ENCODE peak calls at places on chromosome 3, in six cellular contexts. E is cardiac muscle cell, G is heart right ventricle, C is fibroblast of lung, O is right atrium auricular region, S is right cardiac atrium. H is an unnamed sample.

GRCh38 chr3:195076981-195077610 is 193.9 kb downstream of the XXYLT1 start:
- DNase-seq in E (no peak), G (no peak), C (no peak), O (no peak), S (no peak), H (no peak)

GRCh38 chr3:57155214-57155613 is 9.9 kb downstream of the IL17RD start:
- DNase-seq in E (no peak), G (no peak), C (peak; percentile 17), O (no peak), S (no peak), H (no peak)

GRCh38 chr3:190302209-190302885 is 19.9 kb downstream of the CLDN1 start:
- DNase-seq in E (no peak), G (no peak), C (no peak), O (no peak), S (no peak), H (no peak)

GRCh38 chr3:197353867-197354180 is 55.4 kb upstream of the DLG1 start:
- DNase-seq in E (no peak), G (no peak), C (no peak), O (no peak), S (peak; percentile 28), H (no peak)

GRCh38 chr3:97872209-97873042 is 50.6 kb downstream of the CRYBG3 start:
- DNase-seq in E (no peak), G (no peak), C (peak; percentile 98), O (no peak), S (no peak), H (no peak)

GRCh38 chr3:194272861-194273266 is 78.3 kb downstream of the CPN2 start:
- DNase-seq in E (no peak), G (no peak), C (no peak), O (no peak), S (no peak), H (no peak)

GRCh38 chr3:33882296-33882695 is 83.9 kb downstream of the PDCD6IP start:
- DNase-seq in E (no peak), G (no peak), C (no peak), O (no peak), S (no peak), H (no peak)

GRCh38 chr3:120153294-120153693 is 59.0 kb upstream of the GSK3B start:
- DNase-seq in E (no peak), G (no peak), C (peak; percentile 84), O (no peak), S (no peak), H (no peak)

GRCh38 chr3:49120096-49120437 is 556 bp downstream of the USP19 start:
- DNase-seq in E (no peak), G (no peak), C (peak; percentile 16), O (no peak), S (no peak), H (no peak)

GRCh38 chr3:105473521-105474223 is 107.0 kb downstream of the ALCAM start:
- DNase-seq in E (peak; percentile 40), G (no peak), C (peak; percentile 99), O (no peak), S (no peak), H (no peak)

GRCh38 chr3:16329036-16329791 is 64.2 kb downstream of the OXNAD1 start:
- DNase-seq in E (no peak), G (no peak), C (peak; percentile 22), O (peak; percentile 54), S (no peak), H (peak; percentile 65)

GRCh38 chr3:68057637-68058320 is 403.4 kb upstream of the SUCLG2 start:
- DNase-seq in E (no peak), G (no peak), C (no peak), O (no peak), S (no peak), H (no peak)

GRCh38 chr3:14222900-14223594 is 44.4 kb downstream of the LSM3 start:
- DNase-seq in E (no peak), G (no peak), C (no peak), O (no peak), S (no peak), H (no peak)

GRCh38 chr3:127426444-127427168 is 138.8 kb upstream of the PRR20G start:
- DNase-seq in E (no peak), G (no peak), C (no peak), O (no peak), S (no peak), H (no peak)

GRCh38 chr3:119427669-119428068 is 35.7 kb downstream of the TMEM39A start:
- DNase-seq in E (no peak), G (no peak), C (no peak), O (no peak), S (no peak), H (no peak)

GRCh38 chr3:49519916-49520385 is 34.3 kb upstream of the BSN start:
- DNase-seq in E (no peak), G (no peak), C (no peak), O (no peak), S (no peak), H (no peak)

GRCh38 chr3:184679056-184679502 is 32.8 kb downstream of the MAGEF1 start:
- DNase-seq in E (peak; percentile 77), G (peak; percentile 67), C (no peak), O (no peak), S (peak; percentile 66), H (no peak)

GRCh38 chr3:178518660-178519396 is 17.4 kb upstream of the KCNMB2 start:
- DNase-seq in E (no peak), G (no peak), C (peak; percentile 40), O (no peak), S (no peak), H (no peak)

GRCh38 chr3:155572085-155572484 is 172.8 kb downstream of the PLCH1 start:
- DNase-seq in E (no peak), G (no peak), C (peak; percentile 26), O (no peak), S (no peak), H (no peak)

GRCh38 chr3:126157083-126157768 is 23.2 kb downstream of the ALDH1L1 start:
- DNase-seq in E (no peak), G (no peak), C (no peak), O (no peak), S (no peak), H (no peak)

GRCh38 chr3:17213102-17213501 is 328.3 kb downstream of the PLCL2 start:
- DNase-seq in E (no peak), G (no peak), C (peak; percentile 16), O (no peak), S (no peak), H (no peak)

GRCh38 chr3:150449169-150449721 is 41.1 kb downstream of the TSC22D2 start:
- DNase-seq in E (no peak), G (no peak), C (peak; percentile 91), O (no peak), S (no peak), H (no peak)

GRCh38 chr3:40130721-40131120 is 178.8 kb upstream of the EIF1B start:
- DNase-seq in E (no peak), G (no peak), C (no peak), O (no peak), S (no peak), H (no peak)

GRCh38 chr3:173650596-173650995 is 253.1 kb downstream of the NLGN1 start:
- DNase-seq in E (no peak), G (no peak), C (no peak), O (no peak), S (no peak), H (no peak)

GRCh38 chr3:35120026-35120425 is 519.3 kb upstream of the ARPP21 start:
- DNase-seq in E (no peak), G (no peak), C (peak; percentile 6), O (no peak), S (no peak), H (no peak)

GRCh38 chr3:17158941-17159682 is 274.4 kb downstream of the PLCL2 start:
- DNase-seq in E (peak; percentile 45), G (peak; percentile 51), C (peak; percentile 39), O (no peak), S (peak; percentile 46), H (peak; percentile 45)

GRCh38 chr3:73188707-73189106 is 127.2 kb downstream of the EBLN2 start:
- DNase-seq in E (no peak), G (no peak), C (no peak), O (no peak), S (no peak), H (no peak)

GRCh38 chr3:139528924-139529323 is 10.6 kb downstream of the RBP1 start:
- DNase-seq in E (no peak), G (no peak), C (no peak), O (no peak), S (no peak), H (no peak)
- H3K4me1 ChIP-seq in E (peaks cover 15% of the 10 kb centered on the region), G (peaks cover 12% of the 10 kb centered on the region), C (no peaks in the 10 kb centered on the region), O (no peaks in the 10 kb centered on the region), S (no peaks in the 10 kb centered on the region), H (no peaks in the 10 kb centered on the region)

GRCh38 chr3:129796146-129796545 is 97.4 kb downstream of the TMCC1 start:
- DNase-seq in E (no peak), G (no peak), C (no peak), O (no peak), S (no peak), H (no peak)

GRCh38 chr3:129793356-129793755 is 100.2 kb downstream of the TMCC1 start:
- DNase-seq in E (no peak), G (no peak), C (peak; percentile 22), O (no peak), S (no peak), H (no peak)

GRCh38 chr3:129795596-129795995 is 97.9 kb downstream of the TMCC1 start:
- DNase-seq in E (no peak), G (no peak), C (peak; percentile 82), O (no peak), S (no peak), H (no peak)

GRCh38 chr3:129793947-129794318 is 99.6 kb downstream of the TMCC1 start:
- DNase-seq in E (peak; percentile 41), G (peak; percentile 11), C (peak; percentile 35), O (no peak), S (peak; percentile 17), H (no peak)

GRCh38 chr3:129794319-129795201 is 99.0 kb downstream of the TMCC1 start:
- DNase-seq in E (peak; percentile 49), G (peak; percentile 6), C (peak; percentile 84), O (no peak), S (peak; percentile 39), H (peak; percentile 3)
- H3K4me3 ChIP-seq in E (no peak overlapping the region), G (peak overlapping the region; percentile 6), C (no peak overlapping the region), O (peak overlapping the region; percentile 29), S (peak overlapping the region; percentile 2), H (peak overlapping the region; percentile 6)

GRCh38 chr3:123002100-123002748 is 25.3 kb downstream of the SEMA5B start:
- DNase-seq in E (no peak), G (no peak), C (no peak), O (no peak), S (no peak), H (no peak)

GRCh38 chr3:123005291-123005690 is 22.3 kb downstream of the SEMA5B start:
- DNase-seq in E (no peak), G (no peak), C (no peak), O (no peak), S (no peak), H (no peak)

GRCh38 chr3:123008808-123009207 is 18.8 kb downstream of the SEMA5B start:
- DNase-seq in E (no peak), G (no peak), C (no peak), O (no peak), S (no peak), H (no peak)

GRCh38 chr3:123002749-123003497 is 24.6 kb downstream of the SEMA5B start:
- DNase-seq in E (no peak), G (no peak), C (no peak), O (no peak), S (no peak), H (no peak)

GRCh38 chr3:123006587-123006986 is 21.0 kb downstream of the SEMA5B start:
- DNase-seq in E (no peak), G (no peak), C (no peak), O (no peak), S (no peak), H (no peak)
- H3K4me1 ChIP-seq in E (no peaks in the 10 kb centered on the region), G (no peaks in the 10 kb centered on the region), C (no peaks in the 10 kb centered on the region), O (no peaks in the 10 kb centered on the region), S (no peaks in the 10 kb centered on the region), H (no peaks in the 10 kb centered on the region)

GRCh38 chr3:5160926-5161858 is 26.3 kb upstream of the EDEM1 start:
- DNase-seq in E (peak; percentile 6), G (no peak), C (peak; percentile 24), O (no peak), S (no peak), H (no peak)
- H3K4me3 ChIP-seq in E (no peak overlapping the region), G (no peak overlapping the region), C (no peak overlapping the region), O (no peak overlapping the region), S (no peak overlapping the region), H (no peak overlapping the region)

H was measured in gastrocnemius medialis.